ENCODE peak calls at places on chromosomes 2 and 18, in five cellular contexts. One of them, this sample, is unnamed.

GRCh38 chr18:63451774-63452173 is 25.0 kb upstream of the SERPINB5 start:
- DNase-seq in Panc1: no peak
- DNase-seq in mammary epithelial cell: peak; percentile 86
- DNase-seq in astrocyte: no peak
- DNase-seq in adrenal gland: no peak
- DNase-seq in this sample: peak; percentile 97

GRCh38 chr2:160596431-160596830 is 102.8 kb upstream of the RBMS1 start:
- DNase-seq in Panc1: no peak
- DNase-seq in mammary epithelial cell: no peak
- DNase-seq in astrocyte: peak; percentile 64
- DNase-seq in adrenal gland: no peak
- DNase-seq in this sample: no peak

GRCh38 chr18:50356036-50356945 is 18.6 kb upstream of the SKA1 start:
- DNase-seq in Panc1: no peak
- DNase-seq in mammary epithelial cell: peak; percentile 55
- DNase-seq in astrocyte: no peak
- DNase-seq in adrenal gland: peak; percentile 39
- DNase-seq in this sample: peak; percentile 75

GRCh38 chr2:169175112-169175511 is 105.7 kb downstream of the DHRS9 start:
- DNase-seq in Panc1: no peak
- DNase-seq in mammary epithelial cell: no peak
- DNase-seq in astrocyte: no peak
- DNase-seq in adrenal gland: no peak
- DNase-seq in this sample: no peak

GRCh38 chr2:240589381-240589780 is 2.8 kb downstream of the CAPN10 start:
- DNase-seq in Panc1: no peak
- DNase-seq in mammary epithelial cell: no peak
- DNase-seq in astrocyte: no peak
- DNase-seq in adrenal gland: no peak
- DNase-seq in this sample: no peak

GRCh38 chr2:162581931-162582330 is 238.0 kb downstream of the GCA start:
- DNase-seq in Panc1: no peak
- DNase-seq in mammary epithelial cell: no peak
- DNase-seq in astrocyte: no peak
- DNase-seq in adrenal gland: no peak
- DNase-seq in this sample: no peak

GRCh38 chr2:142914507-142915313 is 37.2 kb downstream of the KYNU start:
- DNase-seq in Panc1: no peak
- DNase-seq in mammary epithelial cell: no peak
- DNase-seq in astrocyte: no peak
- DNase-seq in adrenal gland: no peak
- DNase-seq in this sample: no peak

GRCh38 chr2:60512063-60512622 is 41.3 kb downstream of the BCL11A start:
- DNase-seq in Panc1: no peak
- DNase-seq in mammary epithelial cell: no peak
- DNase-seq in astrocyte: no peak
- DNase-seq in adrenal gland: no peak
- DNase-seq in this sample: no peak

GRCh38 chr2:82001614-82002013 is 1697.1 kb upstream of the LRRTM1 start:
- DNase-seq in Panc1: no peak
- DNase-seq in mammary epithelial cell: no peak
- DNase-seq in astrocyte: no peak
- DNase-seq in adrenal gland: no peak
- DNase-seq in this sample: no peak

GRCh38 chr2:129877289-129877741 is 102.2 kb upstream of the RAB6C start:
- DNase-seq in Panc1: no peak
- DNase-seq in mammary epithelial cell: peak; percentile 53
- DNase-seq in astrocyte: peak; percentile 43
- DNase-seq in adrenal gland: peak; percentile 95
- DNase-seq in this sample: peak; percentile 51

GRCh38 chr2:100969998-100970397 is 32.1 kb upstream of the RPL31 start:
- DNase-seq in Panc1: no peak
- DNase-seq in mammary epithelial cell: no peak
- DNase-seq in astrocyte: no peak
- DNase-seq in adrenal gland: no peak
- DNase-seq in this sample: no peak

GRCh38 chr18:60053747-60054304 is 154.0 kb downstream of the PMAIP1 start:
- DNase-seq in Panc1: peak; percentile 96
- DNase-seq in mammary epithelial cell: peak; percentile 100
- DNase-seq in astrocyte: peak; percentile 97
- DNase-seq in adrenal gland: peak; percentile 55
- DNase-seq in this sample: peak; percentile 100

GRCh38 chr2:38794235-38794946 is 16.4 kb downstream of the GEMIN6 start:
- DNase-seq in Panc1: no peak
- DNase-seq in mammary epithelial cell: no peak
- DNase-seq in astrocyte: no peak
- DNase-seq in adrenal gland: no peak
- DNase-seq in this sample: no peak

GRCh38 chr2:1907849-1908533 is 163.7 kb upstream of the PXDN start:
- DNase-seq in Panc1: no peak
- DNase-seq in mammary epithelial cell: no peak
- DNase-seq in astrocyte: no peak
- DNase-seq in adrenal gland: no peak
- DNase-seq in this sample: no peak

GRCh38 chr2:240512109-240512485 is 45.7 kb downstream of the ANKMY1 start:
- DNase-seq in Panc1: no peak
- DNase-seq in mammary epithelial cell: no peak
- DNase-seq in astrocyte: no peak
- DNase-seq in adrenal gland: no peak
- DNase-seq in this sample: no peak

GRCh38 chr18:53819174-53819573 is 405.3 kb downstream of the MBD2 start:
- DNase-seq in Panc1: no peak
- DNase-seq in mammary epithelial cell: no peak
- DNase-seq in astrocyte: no peak
- DNase-seq in adrenal gland: no peak
- DNase-seq in this sample: no peak

GRCh38 chr18:65544701-65545100 is 206.1 kb upstream of the CDH7 start:
- DNase-seq in Panc1: no peak
- DNase-seq in mammary epithelial cell: no peak
- DNase-seq in astrocyte: no peak
- DNase-seq in adrenal gland: no peak
- DNase-seq in this sample: peak; percentile 5

GRCh38 chr2:30282721-30283120 is 51.4 kb downstream of the LBH start:
- DNase-seq in Panc1: no peak
- DNase-seq in mammary epithelial cell: no peak
- DNase-seq in astrocyte: no peak
- DNase-seq in adrenal gland: no peak
- DNase-seq in this sample: no peak

GRCh38 chr2:159074605-159075004 is 106.2 kb downstream of the TANC1 start:
- DNase-seq in Panc1: no peak
- DNase-seq in mammary epithelial cell: no peak
- DNase-seq in astrocyte: no peak
- DNase-seq in adrenal gland: no peak
- DNase-seq in this sample: no peak

GRCh38 chr2:231685349-231686191 is 22.8 kb upstream of the PTMA start:
- DNase-seq in Panc1: no peak
- DNase-seq in mammary epithelial cell: no peak
- DNase-seq in astrocyte: no peak
- DNase-seq in adrenal gland: no peak
- DNase-seq in this sample: no peak

GRCh38 chr2:115161531-115162453 is 719.4 kb downstream of the DPP10 start:
- DNase-seq in Panc1: no peak
- DNase-seq in mammary epithelial cell: no peak
- DNase-seq in astrocyte: no peak
- DNase-seq in adrenal gland: peak; percentile 73
- DNase-seq in this sample: no peak

GRCh38 chr18:58176915-58177717 is 133.1 kb downstream of the NEDD4L start:
- DNase-seq in Panc1: no peak
- DNase-seq in mammary epithelial cell: peak; percentile 81
- DNase-seq in astrocyte: peak; percentile 91
- DNase-seq in adrenal gland: no peak
- DNase-seq in this sample: peak; percentile 89

GRCh38 chr2:37819228-37819627 is 105.9 kb upstream of the RMDN2 start:
- DNase-seq in Panc1: no peak
- DNase-seq in mammary epithelial cell: no peak
- DNase-seq in astrocyte: peak; percentile 92
- DNase-seq in adrenal gland: no peak
- DNase-seq in this sample: no peak

GRCh38 chr2:33068261-33068660 is 121.5 kb downstream of the LTBP1 start:
- DNase-seq in Panc1: peak; percentile 46
- DNase-seq in mammary epithelial cell: peak; percentile 73
- DNase-seq in astrocyte: peak; percentile 88
- DNase-seq in adrenal gland: no peak
- DNase-seq in this sample: peak; percentile 90

GRCh38 chr2:33073018-33073417 is 126.3 kb downstream of the LTBP1 start:
- DNase-seq in Panc1: no peak
- DNase-seq in mammary epithelial cell: peak; percentile 21
- DNase-seq in astrocyte: no peak
- DNase-seq in adrenal gland: no peak
- DNase-seq in this sample: peak; percentile 81

GRCh38 chr2:33074197-33074596 is 127.4 kb downstream of the LTBP1 start:
- DNase-seq in Panc1: no peak
- DNase-seq in mammary epithelial cell: no peak
- DNase-seq in astrocyte: no peak
- DNase-seq in adrenal gland: no peak
- DNase-seq in this sample: no peak

GRCh38 chr2:33071591-33071990 is 124.8 kb downstream of the LTBP1 start:
- DNase-seq in Panc1: no peak
- DNase-seq in mammary epithelial cell: no peak
- DNase-seq in astrocyte: no peak
- DNase-seq in adrenal gland: no peak
- DNase-seq in this sample: no peak

GRCh38 chr2:33069894-33070651 is 123.3 kb downstream of the LTBP1 start:
- DNase-seq in Panc1: peak; percentile 99
- DNase-seq in mammary epithelial cell: peak; percentile 98
- DNase-seq in astrocyte: peak; percentile 100
- DNase-seq in adrenal gland: peak; percentile 81
- DNase-seq in this sample: peak; percentile 100
- H3K4me3 ChIP-seq in Panc1: no peak overlapping the region
- H3K4me3 ChIP-seq in mammary epithelial cell: peak overlapping the region; percentile 21
- H3K4me3 ChIP-seq in astrocyte: no peak overlapping the region
- H3K4me3 ChIP-seq in adrenal gland: no peak overlapping the region
- H3K4me3 ChIP-seq in this sample: no peak overlapping the region

GRCh38 chr2:203446780-203447179 is 88.3 kb downstream of the RAPH1 start:
- DNase-seq in Panc1: no peak
- DNase-seq in mammary epithelial cell: no peak
- DNase-seq in astrocyte: no peak
- DNase-seq in adrenal gland: no peak
- DNase-seq in this sample: no peak
- H3K36me3 ChIP-seq in Panc1: peaks cover 13% of the 10 kb centered on the region
- H3K36me3 ChIP-seq in mammary epithelial cell: peaks cover 18% of the 10 kb centered on the region
- H3K36me3 ChIP-seq in astrocyte: peaks cover 50% of the 10 kb centered on the region
- H3K36me3 ChIP-seq in adrenal gland: no peaks in the 10 kb centered on the region
- H3K36me3 ChIP-seq in this sample: peaks cover 15% of the 10 kb centered on the region

GRCh38 chr18:32896781-32897547 is 124.1 kb upstream of the KLHL14 start:
- DNase-seq in Panc1: no peak
- DNase-seq in mammary epithelial cell: no peak
- DNase-seq in astrocyte: peak; percentile 74
- DNase-seq in adrenal gland: no peak
- DNase-seq in this sample: no peak

GRCh38 chr18:32891130-32891529 is 118.3 kb upstream of the KLHL14 start:
- DNase-seq in Panc1: no peak
- DNase-seq in mammary epithelial cell: no peak
- DNase-seq in astrocyte: no peak
- DNase-seq in adrenal gland: no peak
- DNase-seq in this sample: no peak

GRCh38 chr18:32891797-32892196 is 119.0 kb upstream of the KLHL14 start:
- DNase-seq in Panc1: no peak
- DNase-seq in mammary epithelial cell: no peak
- DNase-seq in astrocyte: no peak
- DNase-seq in adrenal gland: no peak
- DNase-seq in this sample: no peak

GRCh38 chr18:32889620-32890593 is 117.1 kb upstream of the KLHL14 start:
- DNase-seq in Panc1: no peak
- DNase-seq in mammary epithelial cell: no peak
- DNase-seq in astrocyte: no peak
- DNase-seq in adrenal gland: no peak
- DNase-seq in this sample: no peak

GRCh38 chr18:32893915-32894314 is 121.1 kb upstream of the KLHL14 start:
- DNase-seq in Panc1: no peak
- DNase-seq in mammary epithelial cell: no peak
- DNase-seq in astrocyte: no peak
- DNase-seq in adrenal gland: no peak
- DNase-seq in this sample: no peak
- TF ChIP-seq CTCF in Panc1: peak; percentile 27
- TF ChIP-seq CTCF in mammary epithelial cell: peak; percentile 39
- TF ChIP-seq CTCF in astrocyte: peak; percentile 20
- TF ChIP-seq CTCF in adrenal gland: no peak
- TF ChIP-seq CTCF in this sample: no peak

GRCh38 chr18:31101148-31102019 is 837 bp downstream of the DSC2 start:
- DNase-seq in Panc1: no peak
- DNase-seq in mammary epithelial cell: peak; percentile 56
- DNase-seq in astrocyte: no peak
- DNase-seq in adrenal gland: peak; percentile 74
- DNase-seq in this sample: no peak
- H3K4me3 ChIP-seq in Panc1: peak overlapping the region; percentile 37
- H3K4me3 ChIP-seq in mammary epithelial cell: peak overlapping the region; percentile 82
- H3K4me3 ChIP-seq in astrocyte: peak overlapping the region; percentile 45
- H3K4me3 ChIP-seq in adrenal gland: peak overlapping the region; percentile 24
- H3K4me3 ChIP-seq in this sample: peak overlapping the region; percentile 87

GRCh38 chr2:71727562-71727961 is 274.2 kb downstream of the DYSF start:
- DNase-seq in Panc1: no peak
- DNase-seq in mammary epithelial cell: peak; percentile 57
- DNase-seq in astrocyte: no peak
- DNase-seq in adrenal gland: no peak
- DNase-seq in this sample: peak; percentile 80
- H3K36me3 ChIP-seq in Panc1: no peaks in the 10 kb centered on the region
- H3K36me3 ChIP-seq in mammary epithelial cell: no peaks in the 10 kb centered on the region
- H3K36me3 ChIP-seq in astrocyte: no peaks in the 10 kb centered on the region
- H3K36me3 ChIP-seq in adrenal gland: no peaks in the 10 kb centered on the region
- H3K36me3 ChIP-seq in this sample: no peaks in the 10 kb centered on the region